ENCODE peak calls at places on chromosomes 3 and 15, in four cellular contexts. G, F, H and Q are unnamed samples.

GRCh38 chr3:66314455-66314854 is 93.7 kb downstream of the SLC25A26 start:
- DNase-seq in G (no peak), F (no peak), H (no peak), Q (no peak)

GRCh38 chr3:191740712-191741111 is 279.7 kb downstream of the PYDC2 start:
- DNase-seq in G (no peak), F (no peak), H (no peak), Q (no peak)

GRCh38 chr3:194955979-194956696 is 270.5 kb downstream of the FAM43A start:
- DNase-seq in G (no peak), F (no peak), H (no peak), Q (no peak)

GRCh38 chr3:139630532-139630931 is 47.2 kb downstream of the NMNAT3 start:
- DNase-seq in G (no peak), F (no peak), H (no peak), Q (no peak)

GRCh38 chr3:167228135-167228534 is 152.0 kb downstream of the ZBBX start:
- DNase-seq in G (no peak), F (no peak), H (no peak), Q (no peak)

GRCh38 chr3:96958856-96959255 is 144.5 kb downstream of the EPHA6 start:
- DNase-seq in G (no peak), F (no peak), H (no peak), Q (no peak)

GRCh38 chr3:51982352-51982837 is 940 bp upstream of the ACY1 start:
- DNase-seq in G (peak), F (peak), H (no peak), Q (peak)

GRCh38 chr3:105145516-105145915 is 221.2 kb upstream of the ALCAM start:
- DNase-seq in G (no peak), F (no peak), H (no peak), Q (no peak)

GRCh38 chr3:100335137-100335833 is 728 bp downstream of the NIT2 start:
- DNase-seq in G (peak), F (peak), H (no peak), Q (no peak)

GRCh38 chr3:44554626-44555592 is at the start of gene ZKSCAN7:
- DNase-seq in G (peak), F (no peak), H (no peak), Q (peak)

GRCh38 chr15:31840849-31841476 is 189.4 kb upstream of the CHRNA7 start:
- DNase-seq in G (no peak), F (no peak), H (no peak), Q (no peak)

GRCh38 chr15:29835301-29835700 is 13.0 kb upstream of the TJP1 start:
- DNase-seq in G (no peak), F (no peak), H (no peak), Q (no peak)

GRCh38 chr3:150599611-150600297 is 3.4 kb upstream of the SELENOT start:
- DNase-seq in G (no peak), F (peak), H (no peak), Q (peak)

GRCh38 chr3:71006810-71007785 is 576.4 kb downstream of the FOXP1 start:
- DNase-seq in G (peak), F (peak), H (no peak), Q (no peak)

GRCh38 chr3:171873561-171873960 is 30.4 kb downstream of the TMEM212 start:
- DNase-seq in G (no peak), F (no peak), H (no peak), Q (no peak)

GRCh38 chr3:147419062-147419701 is 10.0 kb downstream of the ZIC1 start:
- DNase-seq in G (no peak), F (peak), H (no peak), Q (peak)

GRCh38 chr3:122560680-122561079 is 3.4 kb downstream of the PARP9 start:
- DNase-seq in G (peak), F (peak), H (peak), Q (no peak)

GRCh38 chr3:42983927-42984326 is 4.8 kb downstream of the GASK1A start:
- DNase-seq in G (no peak), F (no peak), H (no peak), Q (no peak)

GRCh38 chr3:44136421-44136820 is 105.3 kb upstream of the TOPAZ1 start:
- DNase-seq in G (no peak), F (no peak), H (no peak), Q (peak)

GRCh38 chr15:55590788-55591187 is 2.6 kb upstream of the PYGO1 start:
- DNase-seq in G (no peak), F (no peak), H (no peak), Q (no peak)

GRCh38 chr3:106401666-106402319 is 533.0 kb upstream of the CBLB start:
- DNase-seq in G (no peak), F (no peak), H (no peak), Q (no peak)

GRCh38 chr15:73341886-73342600 is 26.7 kb downstream of the HCN4 start:
- DNase-seq in G (no peak), F (no peak), H (no peak), Q (no peak)

GRCh38 chr15:39118510-39118909 is 462.4 kb upstream of the THBS1 start:
- DNase-seq in G (no peak), F (no peak), H (no peak), Q (no peak)

GRCh38 chr3:191105418-191105817 is 93.6 kb upstream of the OSTN start:
- DNase-seq in G (no peak), F (no peak), H (no peak), Q (no peak)

GRCh38 chr3:174120997-174121396 is 723.5 kb downstream of the NLGN1 start:
- DNase-seq in G (no peak), F (no peak), H (no peak), Q (no peak)

GRCh38 chr3:44989141-44989540 is 13.1 kb downstream of the EXOSC7 start:
- DNase-seq in G (no peak), F (no peak), H (no peak), Q (no peak)

GRCh38 chr3:179969525-179969924 is 67.2 kb downstream of the PEX5L start:
- DNase-seq in G (no peak), F (no peak), H (peak), Q (no peak)
- TF ChIP-seq ATF3 in G (no peak), F (no peak), H (no peak), Q (no peak)

DNA sequence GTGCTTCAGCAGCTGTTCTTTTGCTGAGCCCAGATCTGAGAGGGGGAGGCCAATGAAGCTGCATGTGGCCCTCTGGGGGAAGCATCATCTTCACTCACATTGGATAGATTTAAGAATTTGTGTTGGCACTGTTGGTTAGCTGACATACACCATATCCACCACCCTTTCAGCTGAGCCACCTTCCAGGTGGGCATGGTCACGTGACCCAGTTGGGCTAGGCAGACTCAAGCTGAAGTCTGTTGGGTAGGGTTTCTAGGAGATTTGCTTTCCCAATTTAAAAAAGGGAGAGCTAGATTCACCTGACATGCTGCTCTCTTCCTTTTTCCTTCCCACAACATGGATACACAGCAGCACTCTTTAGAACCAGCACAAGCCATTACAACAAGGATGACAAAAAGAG is 311.0 kb downstream of the CHST2 start:
- DNase-seq in G (no peak), F (no peak), H (no peak), Q (no peak)
- TF ChIP-seq ETV6 in G (no peak), F (no peak), H (no peak), Q (no peak)

GRCh38 chr3:159075302-159075701 is 273.4 kb downstream of the MFSD1 start:
- DNase-seq in G (no peak), F (no peak), H (no peak), Q (no peak)
- TF ChIP-seq ATF2 in G (no peak), F (no peak), H (no peak), Q (no peak)

GRCh38 chr3:185175370-185175987 is 22.6 kb upstream of the C3orf70 start:
- DNase-seq in G (peak), F (peak), H (peak), Q (peak)
- TF ChIP-seq ATF3 in G (no peak), F (no peak), H (no peak), Q (no peak)

GRCh38 chr3:140845878-140846277 is 95.8 kb upstream of the SLC25A36 start:
- DNase-seq in G (no peak), F (no peak), H (no peak), Q (no peak)
- TF ChIP-seq ETV6 in G (no peak), F (no peak), H (no peak), Q (no peak)